ENCODE peak calls at places on chromosomes 1 and 21, in four cellular contexts. One of them, this sample, is unnamed.

GRCh38 chr1:43706598-43707190 is 642 bp upstream of the ST3GAL3 start:
- DNase-seq in IMR-90: no peak
- DNase-seq in adrenal gland: no peak
- DNase-seq in lower leg skin: no peak
- DNase-seq in this sample: peak; percentile 49

GRCh38 chr1:43241352-43241953 is 28.3 kb upstream of the TMEM125 start:
- DNase-seq in IMR-90: peak; percentile 54
- DNase-seq in adrenal gland: no peak
- DNase-seq in lower leg skin: no peak
- DNase-seq in this sample: no peak

GRCh38 chr1:73901656-73902276 is 296.2 kb downstream of the LRRIQ3 start:
- DNase-seq in IMR-90: no peak
- DNase-seq in adrenal gland: no peak
- DNase-seq in lower leg skin: no peak
- DNase-seq in this sample: no peak

GRCh38 chr1:89254658-89255287 is 17.9 kb downstream of the GBP5 start:
- DNase-seq in IMR-90: no peak
- DNase-seq in adrenal gland: no peak
- DNase-seq in lower leg skin: no peak
- DNase-seq in this sample: no peak

GRCh38 chr1:203135636-203136305 is 8.2 kb downstream of the ADORA1 start:
- DNase-seq in IMR-90: no peak
- DNase-seq in adrenal gland: no peak
- DNase-seq in lower leg skin: no peak
- DNase-seq in this sample: no peak

GRCh38 chr1:235883261-235883927 is 16.7 kb upstream of the LYST start:
- DNase-seq in IMR-90: peak; percentile 97
- DNase-seq in adrenal gland: peak; percentile 87
- DNase-seq in lower leg skin: peak; percentile 93
- DNase-seq in this sample: no peak

GRCh38 chr1:1420654-1421134 is 382 bp downstream of the ANKRD65 start:
- DNase-seq in IMR-90: no peak
- DNase-seq in adrenal gland: no peak
- DNase-seq in lower leg skin: no peak
- DNase-seq in this sample: no peak

GRCh38 chr21:36104306-36105300 is 30.3 kb upstream of the CBR3 start:
- DNase-seq in IMR-90: peak; percentile 26
- DNase-seq in adrenal gland: no peak
- DNase-seq in lower leg skin: no peak
- DNase-seq in this sample: peak; percentile 35

GRCh38 chr1:170213598-170213997 is 67.8 kb downstream of the NTMT2 start:
- DNase-seq in IMR-90: no peak
- DNase-seq in adrenal gland: no peak
- DNase-seq in lower leg skin: no peak
- DNase-seq in this sample: no peak

GRCh38 chr1:86765073-86765472 is 60.7 kb downstream of the SH3GLB1 start:
- DNase-seq in IMR-90: no peak
- DNase-seq in adrenal gland: no peak
- DNase-seq in lower leg skin: no peak
- DNase-seq in this sample: peak; percentile 87

GRCh38 chr1:119506941-119507340 is at the start of gene HSD3B1:
- DNase-seq in IMR-90: no peak
- DNase-seq in adrenal gland: no peak
- DNase-seq in lower leg skin: no peak
- DNase-seq in this sample: no peak

GRCh38 chr1:168861421-168862023 is 132.5 kb upstream of the DPT start:
- DNase-seq in IMR-90: no peak
- DNase-seq in adrenal gland: no peak
- DNase-seq in lower leg skin: no peak
- DNase-seq in this sample: no peak

GRCh38 chr1:93437976-93438605 is 9.8 kb upstream of the FNBP1L start:
- DNase-seq in IMR-90: peak; percentile 65
- DNase-seq in adrenal gland: no peak
- DNase-seq in lower leg skin: no peak
- DNase-seq in this sample: peak; percentile 77
- TF ChIP-seq POLR2A in IMR-90: no peak
- TF ChIP-seq POLR2A in adrenal gland: no peak
- TF ChIP-seq POLR2A in lower leg skin: no peak
- TF ChIP-seq POLR2A in this sample: no peak

GRCh38 chr1:12082988-12083387 is 19.9 kb downstream of the TNFRSF8 start:
- DNase-seq in IMR-90: no peak
- DNase-seq in adrenal gland: no peak
- DNase-seq in lower leg skin: no peak
- DNase-seq in this sample: no peak

GRCh38 chr1:12088607-12089006 is 25.5 kb downstream of the TNFRSF8 start:
- DNase-seq in IMR-90: no peak
- DNase-seq in adrenal gland: no peak
- DNase-seq in lower leg skin: no peak
- DNase-seq in this sample: no peak

GRCh38 chr1:12087797-12088314 is 24.8 kb downstream of the TNFRSF8 start:
- DNase-seq in IMR-90: no peak
- DNase-seq in adrenal gland: no peak
- DNase-seq in lower leg skin: no peak
- DNase-seq in this sample: no peak

GRCh38 chr1:12083766-12084165 is 20.7 kb downstream of the TNFRSF8 start:
- DNase-seq in IMR-90: peak; percentile 87
- DNase-seq in adrenal gland: no peak
- DNase-seq in lower leg skin: no peak
- DNase-seq in this sample: no peak

DNA sequence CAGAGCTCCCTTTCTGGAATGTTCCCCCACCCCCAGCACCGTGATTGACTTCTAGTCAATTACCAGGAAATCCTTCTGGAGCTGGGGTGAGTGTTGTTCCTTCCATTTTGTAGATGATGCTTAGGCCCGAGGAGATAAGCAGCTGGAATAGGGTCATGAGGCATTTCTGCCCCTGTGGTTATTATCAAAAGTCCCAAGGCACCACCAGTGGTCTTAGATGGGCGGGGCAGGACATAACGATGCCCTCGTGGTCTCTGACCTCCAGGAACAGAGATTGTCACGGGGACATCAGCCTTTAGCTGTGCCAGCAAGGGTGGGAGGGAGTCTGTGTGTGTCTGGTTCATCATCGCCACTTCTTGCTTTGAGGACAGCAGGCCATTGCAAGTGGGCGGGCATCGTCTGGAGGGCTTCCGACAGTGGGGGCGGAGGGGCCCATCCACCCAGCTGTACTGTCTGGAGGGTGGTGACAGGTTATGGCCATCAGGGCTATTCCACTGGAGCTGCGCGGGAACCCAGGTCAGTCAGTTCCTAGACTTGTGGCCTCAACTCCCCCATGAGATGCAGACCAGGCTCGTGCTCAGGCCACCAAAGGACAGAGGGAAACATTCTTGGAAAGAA is 22.6 kb downstream of the TNFRSF8 start:
- DNase-seq in IMR-90: no peak
- DNase-seq in adrenal gland: no peak
- DNase-seq in lower leg skin: no peak
- DNase-seq in this sample: peak; percentile 14
- TF ChIP-seq POLR2A in IMR-90: no peak
- TF ChIP-seq POLR2A in adrenal gland: no peak
- TF ChIP-seq POLR2A in lower leg skin: no peak
- TF ChIP-seq POLR2A in this sample: no peak

DNA sequence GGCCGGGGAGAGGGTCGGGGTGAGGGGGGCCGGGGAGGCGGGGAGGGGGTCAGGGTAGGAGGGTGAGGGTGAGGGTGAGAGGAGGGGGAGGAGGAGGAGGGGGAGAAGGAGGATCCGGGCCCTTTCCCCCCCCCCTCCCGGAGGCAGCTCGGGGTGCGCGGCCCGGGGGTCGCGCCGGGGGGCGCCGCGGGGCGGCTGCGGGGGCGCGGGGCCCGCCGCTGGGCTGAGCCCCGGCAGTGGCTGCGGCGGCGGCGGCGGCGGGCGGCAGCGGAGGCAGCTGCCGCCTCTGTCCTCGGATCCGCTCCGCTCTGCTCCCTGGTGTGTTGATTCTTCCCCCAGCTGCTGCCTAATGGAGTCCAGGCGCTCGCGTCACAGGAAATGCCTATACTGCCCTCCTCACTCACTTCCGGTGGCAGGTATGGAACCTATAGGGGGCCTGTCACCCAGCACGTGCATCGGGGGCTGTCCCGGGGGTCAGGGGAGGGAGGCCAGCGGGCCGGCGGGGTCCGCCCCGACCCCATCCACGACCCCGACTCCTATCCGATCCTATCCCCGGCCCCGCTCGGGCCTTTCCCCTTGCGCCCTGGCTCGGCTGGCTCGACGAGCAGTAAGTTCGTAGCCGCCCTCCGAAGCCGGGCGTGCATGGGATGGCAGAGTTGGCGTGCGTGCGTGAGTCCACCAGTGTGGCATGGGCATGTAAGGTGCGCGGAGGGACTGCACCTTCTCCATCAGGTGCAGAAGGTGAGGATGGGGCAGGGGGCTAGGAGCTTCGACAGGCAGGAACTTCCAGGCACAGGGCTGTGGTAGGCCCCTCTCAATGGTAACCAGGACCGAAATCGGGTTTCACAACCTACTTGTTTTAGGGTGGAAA is at the start of gene WDR26:
- DNase-seq in IMR-90: peak; percentile 80
- DNase-seq in adrenal gland: peak; percentile 78
- DNase-seq in lower leg skin: peak; percentile 84
- DNase-seq in this sample: peak; percentile 91
- TF ChIP-seq POLR2A in IMR-90: peak; percentile 90
- TF ChIP-seq POLR2A in adrenal gland: peak; percentile 44
- TF ChIP-seq POLR2A in lower leg skin: peak; percentile 45
- TF ChIP-seq POLR2A in this sample: no peak

GRCh38 chr1:224931605-224932004 is 2.1 kb downstream of the DNAH14 start:
- DNase-seq in IMR-90: no peak
- DNase-seq in adrenal gland: no peak
- DNase-seq in lower leg skin: no peak
- DNase-seq in this sample: no peak

GRCh38 chr1:224928906-224929305 is 569 bp upstream of the DNAH14 start:
- DNase-seq in IMR-90: no peak
- DNase-seq in adrenal gland: no peak
- DNase-seq in lower leg skin: no peak
- DNase-seq in this sample: no peak

GRCh38 chr1:224932607-224933249 is 3.3 kb downstream of the DNAH14 start:
- DNase-seq in IMR-90: no peak
- DNase-seq in adrenal gland: no peak
- DNase-seq in lower leg skin: no peak
- DNase-seq in this sample: no peak

GRCh38 chr1:224933584-224933983 is 4.1 kb downstream of the DNAH14 start:
- DNase-seq in IMR-90: no peak
- DNase-seq in adrenal gland: no peak
- DNase-seq in lower leg skin: no peak
- DNase-seq in this sample: no peak

DNA sequence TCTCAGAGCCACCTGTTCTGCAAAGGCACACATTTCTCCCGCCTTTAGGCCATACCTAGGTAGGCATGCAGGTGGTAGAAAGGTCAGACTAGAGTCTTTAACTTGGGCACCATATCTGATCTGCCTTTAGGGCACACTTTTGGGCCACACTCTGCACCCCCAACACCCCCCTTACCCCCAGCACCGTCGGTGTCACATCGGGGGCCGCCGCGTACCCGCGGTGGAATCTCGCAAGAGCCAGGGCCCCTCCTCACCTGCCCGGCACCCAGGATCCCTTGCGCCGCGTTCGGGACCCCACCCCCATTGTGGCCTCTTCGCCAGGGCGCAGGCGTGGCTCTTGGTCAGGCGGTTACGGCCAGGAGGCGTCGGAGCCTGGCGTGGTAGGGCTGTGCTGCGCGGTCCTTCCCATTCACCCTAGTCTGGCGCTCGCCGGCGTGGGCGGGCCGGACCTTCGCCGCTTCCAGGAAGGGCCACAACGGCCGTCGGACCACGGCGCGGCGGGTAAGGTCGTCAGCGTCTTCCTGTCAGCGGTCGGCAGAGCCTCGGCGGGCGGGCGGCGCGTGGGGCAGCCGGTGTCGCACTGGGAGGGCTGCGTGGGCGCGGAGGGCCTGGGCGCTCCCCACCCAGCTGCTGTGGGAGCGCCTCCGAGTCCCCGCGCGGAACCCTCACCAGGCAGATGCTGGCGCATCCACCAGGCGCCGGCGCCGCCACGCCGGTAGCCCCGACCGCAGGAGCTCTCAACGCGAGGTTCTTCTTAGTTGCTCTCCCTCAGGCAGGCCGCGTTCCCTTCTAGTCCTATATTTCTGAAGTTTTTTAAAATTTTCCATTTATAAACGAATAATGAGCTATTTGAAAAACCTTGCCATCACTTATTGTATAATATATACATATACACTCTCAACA is at the start of gene DNAH14:
- DNase-seq in IMR-90: peak; percentile 60
- DNase-seq in adrenal gland: peak; percentile 75
- DNase-seq in lower leg skin: peak; percentile 25
- DNase-seq in this sample: peak; percentile 62
- TF ChIP-seq POLR2A in IMR-90: peak; percentile 28
- TF ChIP-seq POLR2A in adrenal gland: peak; percentile 54
- TF ChIP-seq POLR2A in lower leg skin: no peak
- TF ChIP-seq POLR2A in this sample: peak; percentile 46